ENCODE peak calls at places on chromosomes 2 and 18, in six cellular contexts. One of them, this sample, is unnamed.

GRCh38 chr2:109466674-109467575 is 146.8 kb downstream of the SEPTIN10 start:
- DNase-seq in K562: no peak
- DNase-seq in HepG2: no peak
- DNase-seq in SK-N-SH: no peak
- DNase-seq in H1: no peak
- DNase-seq in GM12878: no peak
- DNase-seq in this sample: no peak

GRCh38 chr2:201363857-201364560 is 6.9 kb upstream of the FLACC1 start:
- DNase-seq in K562: peak
- DNase-seq in HepG2: peak
- DNase-seq in SK-N-SH: peak
- DNase-seq in H1: no peak
- DNase-seq in GM12878: peak
- DNase-seq in this sample: peak

GRCh38 chr2:89837962-89838625 is 1146.6 kb downstream of the RPIA start:
- DNase-seq in K562: no peak
- DNase-seq in HepG2: no peak
- DNase-seq in SK-N-SH: no peak
- DNase-seq in H1: no peak
- DNase-seq in GM12878: no peak
- DNase-seq in this sample: no peak

GRCh38 chr2:19611491-19612332 is 253.3 kb upstream of the OSR1 start:
- DNase-seq in K562: no peak
- DNase-seq in HepG2: peak
- DNase-seq in SK-N-SH: no peak
- DNase-seq in H1: no peak
- DNase-seq in GM12878: no peak
- DNase-seq in this sample: peak

GRCh38 chr2:236371010-236371409 is 106.8 kb upstream of the ASB18 start:
- DNase-seq in K562: no peak
- DNase-seq in HepG2: no peak
- DNase-seq in SK-N-SH: no peak
- DNase-seq in H1: no peak
- DNase-seq in GM12878: no peak
- DNase-seq in this sample: no peak

GRCh38 chr2:239108459-239108858 is 260.6 kb downstream of the TWIST2 start:
- DNase-seq in K562: no peak
- DNase-seq in HepG2: no peak
- DNase-seq in SK-N-SH: no peak
- DNase-seq in H1: no peak
- DNase-seq in GM12878: no peak
- DNase-seq in this sample: no peak

GRCh38 chr2:64327510-64328414 is 126.2 kb upstream of the LGALSL start:
- DNase-seq in K562: no peak
- DNase-seq in HepG2: no peak
- DNase-seq in SK-N-SH: peak
- DNase-seq in H1: peak
- DNase-seq in GM12878: peak
- DNase-seq in this sample: no peak

GRCh38 chr2:32553829-32554432 is 73.9 kb upstream of the TTC27 start:
- DNase-seq in K562: peak
- DNase-seq in HepG2: peak
- DNase-seq in SK-N-SH: peak
- DNase-seq in H1: no peak
- DNase-seq in GM12878: peak
- DNase-seq in this sample: peak

GRCh38 chr18:55097406-55098170 is 138.3 kb upstream of the CCDC68 start:
- DNase-seq in K562: peak
- DNase-seq in HepG2: no peak
- DNase-seq in SK-N-SH: no peak
- DNase-seq in H1: no peak
- DNase-seq in GM12878: no peak
- DNase-seq in this sample: no peak

GRCh38 chr2:20585710-20586378 is 65.1 kb downstream of the HS1BP3 start:
- DNase-seq in K562: no peak
- DNase-seq in HepG2: no peak
- DNase-seq in SK-N-SH: no peak
- DNase-seq in H1: no peak
- DNase-seq in GM12878: no peak
- DNase-seq in this sample: no peak

GRCh38 chr2:233093721-233094120 is 33.6 kb downstream of the INPP5D start:
- DNase-seq in K562: no peak
- DNase-seq in HepG2: no peak
- DNase-seq in SK-N-SH: no peak
- DNase-seq in H1: no peak
- DNase-seq in GM12878: no peak
- DNase-seq in this sample: no peak

GRCh38 chr2:147082850-147083522 is 761.8 kb upstream of the ACVR2A start:
- DNase-seq in K562: peak
- DNase-seq in HepG2: peak
- DNase-seq in SK-N-SH: peak
- DNase-seq in H1: peak
- DNase-seq in GM12878: peak
- DNase-seq in this sample: peak

GRCh38 chr2:24317491-24317920 is 42.8 kb downstream of the ITSN2 start:
- DNase-seq in K562: no peak
- DNase-seq in HepG2: peak
- DNase-seq in SK-N-SH: peak
- DNase-seq in H1: no peak
- DNase-seq in GM12878: no peak
- DNase-seq in this sample: no peak

GRCh38 chr2:34340307-34340706 is 741.2 kb upstream of the FAM98A start:
- DNase-seq in K562: no peak
- DNase-seq in HepG2: no peak
- DNase-seq in SK-N-SH: no peak
- DNase-seq in H1: no peak
- DNase-seq in GM12878: no peak
- DNase-seq in this sample: no peak

GRCh38 chr2:119545076-119545475 is 827 bp downstream of the CFAP221 start:
- DNase-seq in K562: no peak
- DNase-seq in HepG2: no peak
- DNase-seq in SK-N-SH: no peak
- DNase-seq in H1: no peak
- DNase-seq in GM12878: no peak
- DNase-seq in this sample: no peak

GRCh38 chr18:6561893-6562292 is 147.2 kb upstream of the L3MBTL4 start:
- DNase-seq in K562: no peak
- DNase-seq in HepG2: no peak
- DNase-seq in SK-N-SH: no peak
- DNase-seq in H1: no peak
- DNase-seq in GM12878: no peak
- DNase-seq in this sample: no peak

GRCh38 chr2:1816414-1816911 is 72.1 kb upstream of the PXDN start:
- DNase-seq in K562: no peak
- DNase-seq in HepG2: no peak
- DNase-seq in SK-N-SH: no peak
- DNase-seq in H1: no peak
- DNase-seq in GM12878: no peak
- DNase-seq in this sample: no peak

GRCh38 chr2:232473467-232473890 is 14.2 kb downstream of the ECEL1 start:
- DNase-seq in K562: peak
- DNase-seq in HepG2: no peak
- DNase-seq in SK-N-SH: peak
- DNase-seq in H1: no peak
- DNase-seq in GM12878: no peak
- DNase-seq in this sample: no peak

GRCh38 chr2:219628986-219629901 is 1.8 kb downstream of the SLC4A3 start:
- DNase-seq in K562: no peak
- DNase-seq in HepG2: no peak
- DNase-seq in SK-N-SH: no peak
- DNase-seq in H1: no peak
- DNase-seq in GM12878: no peak
- DNase-seq in this sample: no peak

GRCh38 chr2:84526562-84526961 is 10.3 kb downstream of the DNAH6 start:
- DNase-seq in K562: no peak
- DNase-seq in HepG2: no peak
- DNase-seq in SK-N-SH: no peak
- DNase-seq in H1: no peak
- DNase-seq in GM12878: no peak
- DNase-seq in this sample: no peak

GRCh38 chr2:7437716-7438648 is 520.8 kb downstream of the RNF144A start:
- DNase-seq in K562: no peak
- DNase-seq in HepG2: no peak
- DNase-seq in SK-N-SH: no peak
- DNase-seq in H1: no peak
- DNase-seq in GM12878: peak
- DNase-seq in this sample: no peak

GRCh38 chr2:187150667-187151066 is 297.4 kb downstream of the CALCRL start:
- DNase-seq in K562: no peak
- DNase-seq in HepG2: no peak
- DNase-seq in SK-N-SH: no peak
- DNase-seq in H1: no peak
- DNase-seq in GM12878: no peak
- DNase-seq in this sample: no peak

GRCh38 chr2:46645681-46646162 is 166.4 kb downstream of the TMEM247 start:
- DNase-seq in K562: peak
- DNase-seq in HepG2: no peak
- DNase-seq in SK-N-SH: no peak
- DNase-seq in H1: peak
- DNase-seq in GM12878: no peak
- DNase-seq in this sample: no peak

GRCh38 chr2:222318712-222319575 is 20.1 kb upstream of the PAX3 start:
- DNase-seq in K562: no peak
- DNase-seq in HepG2: no peak
- DNase-seq in SK-N-SH: peak
- DNase-seq in H1: peak
- DNase-seq in GM12878: no peak
- DNase-seq in this sample: no peak
- TF ChIP-seq RAD21 in K562: no peak
- TF ChIP-seq RAD21 in HepG2: no peak
- TF ChIP-seq RAD21 in SK-N-SH: peak
- TF ChIP-seq RAD21 in H1: peak
- TF ChIP-seq RAD21 in GM12878: peak
- TF ChIP-seq RAD21 in this sample: no peak

DNA sequence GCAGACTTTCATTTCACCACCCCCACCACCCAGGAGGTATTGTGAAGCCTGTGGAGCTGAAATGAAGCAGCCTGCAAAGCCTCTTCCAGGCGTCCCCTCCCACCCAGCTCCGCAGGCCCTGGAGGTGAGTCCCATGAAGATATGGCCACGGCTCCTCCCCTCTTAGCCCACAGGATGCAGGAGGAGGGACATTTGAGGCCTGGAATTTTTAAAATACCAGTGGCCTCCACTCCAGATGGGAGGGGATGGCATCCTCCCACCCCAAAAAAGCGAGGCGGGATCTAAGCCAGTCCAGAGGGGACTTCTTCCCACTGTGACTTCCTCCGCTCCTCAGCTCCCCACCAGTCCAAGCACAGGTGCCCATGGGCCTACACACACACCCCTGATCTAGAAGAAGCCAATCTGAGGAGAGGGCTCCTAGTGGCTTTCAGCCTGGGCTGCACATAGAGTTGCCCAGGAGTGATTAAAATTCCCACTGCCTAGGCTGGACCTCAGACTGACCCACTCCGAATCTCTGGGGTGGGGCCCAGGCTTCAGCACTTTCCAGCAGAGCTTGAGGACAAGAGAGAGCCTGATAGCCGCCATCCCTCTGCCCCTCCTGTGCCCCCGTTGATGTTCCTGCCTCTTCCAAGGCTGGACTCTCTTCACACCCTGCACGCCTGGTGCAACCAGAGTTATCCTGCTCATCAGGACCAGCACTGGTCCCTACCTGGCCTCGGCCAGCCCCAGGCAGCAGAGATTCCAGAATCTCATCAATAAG is 206.9 kb downstream of the TNS1 start:
- DNase-seq in K562: no peak
- DNase-seq in HepG2: no peak
- DNase-seq in SK-N-SH: peak
- DNase-seq in H1: peak
- DNase-seq in GM12878: no peak
- DNase-seq in this sample: no peak
- TF ChIP-seq POLR2AphosphoS5 in K562: no peak
- TF ChIP-seq POLR2AphosphoS5 in HepG2: no peak
- TF ChIP-seq POLR2AphosphoS5 in SK-N-SH: no peak
- TF ChIP-seq POLR2AphosphoS5 in H1: no peak
- TF ChIP-seq POLR2AphosphoS5 in GM12878: no peak
- TF ChIP-seq POLR2AphosphoS5 in this sample: no peak

GRCh38 chr18:79484661-79485621 is 89.2 kb downstream of the NFATC1 start:
- DNase-seq in K562: no peak
- DNase-seq in HepG2: peak
- DNase-seq in SK-N-SH: no peak
- DNase-seq in H1: no peak
- DNase-seq in GM12878: no peak
- DNase-seq in this sample: no peak

GRCh38 chr18:79487198-79488165 is 91.8 kb downstream of the NFATC1 start:
- DNase-seq in K562: no peak
- DNase-seq in HepG2: no peak
- DNase-seq in SK-N-SH: no peak
- DNase-seq in H1: no peak
- DNase-seq in GM12878: no peak
- DNase-seq in this sample: no peak

GRCh38 chr18:79488311-79489047 is 92.7 kb downstream of the NFATC1 start:
- DNase-seq in K562: no peak
- DNase-seq in HepG2: no peak
- DNase-seq in SK-N-SH: no peak
- DNase-seq in H1: no peak
- DNase-seq in GM12878: no peak
- DNase-seq in this sample: no peak

GRCh38 chr18:79485788-79486355 is 90.1 kb downstream of the NFATC1 start:
- DNase-seq in K562: no peak
- DNase-seq in HepG2: no peak
- DNase-seq in SK-N-SH: no peak
- DNase-seq in H1: no peak
- DNase-seq in GM12878: no peak
- DNase-seq in this sample: no peak

GRCh38 chr18:79486356-79487197 is 90.8 kb downstream of the NFATC1 start:
- DNase-seq in K562: no peak
- DNase-seq in HepG2: no peak
- DNase-seq in SK-N-SH: no peak
- DNase-seq in H1: no peak
- DNase-seq in GM12878: no peak
- DNase-seq in this sample: no peak
- TF ChIP-seq YY1 in K562: no peak
- TF ChIP-seq YY1 in HepG2: no peak
- TF ChIP-seq YY1 in SK-N-SH: no peak
- TF ChIP-seq YY1 in H1: no peak
- TF ChIP-seq YY1 in GM12878: no peak
- TF ChIP-seq YY1 in this sample: no peak

DNA sequence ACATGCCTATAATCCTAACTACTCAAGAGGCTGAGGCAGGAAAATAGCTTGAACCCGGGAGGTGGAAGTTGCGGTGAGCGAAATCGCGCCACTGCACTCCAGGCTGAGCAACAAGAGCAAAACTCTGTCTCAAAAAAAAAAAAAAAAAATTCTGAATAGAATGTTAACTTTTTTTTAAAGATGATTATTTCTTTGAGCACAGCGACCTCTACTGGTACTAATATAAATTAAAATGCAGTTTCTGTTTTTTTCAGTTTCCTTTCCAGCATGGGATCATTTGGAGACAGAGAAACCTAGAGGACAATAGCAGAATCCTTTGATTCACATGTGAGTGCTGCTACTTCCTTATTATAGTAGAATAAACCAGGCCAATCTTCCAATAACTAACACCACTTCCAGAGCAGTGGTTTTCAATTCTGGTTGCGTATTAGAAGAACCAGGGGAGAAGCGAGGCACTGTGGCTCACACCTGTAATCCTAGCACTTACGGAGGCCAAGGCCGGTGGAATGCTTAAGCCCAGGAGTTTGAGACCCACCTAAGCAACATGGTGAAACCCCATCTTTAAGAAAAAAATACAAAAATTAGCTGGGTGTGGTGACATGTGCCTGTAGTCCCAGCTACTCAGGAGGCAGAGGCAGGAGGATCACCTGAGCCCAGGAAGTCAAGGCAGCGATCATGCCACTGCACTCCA is 10.2 kb downstream of the SRSF7 start:
- DNase-seq in K562: peak
- DNase-seq in HepG2: peak
- DNase-seq in SK-N-SH: peak
- DNase-seq in H1: no peak
- DNase-seq in GM12878: no peak
- DNase-seq in this sample: no peak
- TF ChIP-seq RAD21 in K562: peak
- TF ChIP-seq RAD21 in HepG2: peak
- TF ChIP-seq RAD21 in SK-N-SH: peak
- TF ChIP-seq RAD21 in H1: peak
- TF ChIP-seq RAD21 in GM12878: peak
- TF ChIP-seq RAD21 in this sample: peak